ENCODE peak calls at places on chromosomes 6 and 20, in ten cellular contexts. W, J, X, V, D, T, P, O, A and Q are unnamed samples. For H3K4me1, the result is how much of the 10 kb centered on the place peaks cover.

GRCh38 chr6:109455161-109455501 is 441 bp downstream of the MICAL1 start:
- DNase-seq in W (peak), J (no peak), X (no peak), V (peak), D (no peak), T (no peak), P (no peak), O (no peak), A (no peak), Q (no peak)

GRCh38 chr6:30238178-30238795 is 25.1 kb upstream of the TRIM26 start:
- DNase-seq in W (peak), J (peak), X (no peak), V (no peak), D (peak), T (no peak), P (no peak), O (no peak), A (peak), Q (no peak)

GRCh38 chr6:162728177-162728571 is 400 bp downstream of the PACRG start:
- DNase-seq in W (no peak), J (no peak), X (no peak), V (no peak), D (no peak), T (no peak), P (no peak), O (no peak), A (no peak), Q (no peak)

GRCh38 chr6:160519603-160520042 is 144.5 kb downstream of the LPA start:
- DNase-seq in W (no peak), J (peak), X (no peak), V (peak), D (no peak), T (no peak), P (no peak), O (no peak), A (no peak), Q (no peak)

GRCh38 chr6:37323568-37323967 is 30.2 kb upstream of the RNF8 start:
- DNase-seq in W (no peak), J (no peak), X (no peak), V (no peak), D (no peak), T (no peak), P (no peak), O (no peak), A (no peak), Q (peak)

GRCh38 chr6:150293423-150294280 is 75.2 kb upstream of the IYD start:
- DNase-seq in W (no peak), J (peak), X (no peak), V (peak), D (no peak), T (no peak), P (no peak), O (no peak), A (peak), Q (peak)

GRCh38 chr6:163240556-163240955 is 174.0 kb upstream of the QKI start:
- DNase-seq in W (no peak), J (no peak), X (no peak), V (no peak), D (no peak), T (no peak), P (no peak), O (no peak), A (no peak), Q (no peak)

GRCh38 chr20:6103301-6103700 is 19.5 kb downstream of the FERMT1 start:
- DNase-seq in W (no peak), J (no peak), X (no peak), V (no peak), D (no peak), T (no peak), P (no peak), O (no peak), A (no peak), Q (no peak)

GRCh38 chr20:4138056-4138455 is 122.7 kb upstream of the RNF24 start:
- DNase-seq in W (no peak), J (no peak), X (no peak), V (no peak), D (no peak), T (no peak), P (no peak), O (no peak), A (no peak), Q (no peak)

DNA sequence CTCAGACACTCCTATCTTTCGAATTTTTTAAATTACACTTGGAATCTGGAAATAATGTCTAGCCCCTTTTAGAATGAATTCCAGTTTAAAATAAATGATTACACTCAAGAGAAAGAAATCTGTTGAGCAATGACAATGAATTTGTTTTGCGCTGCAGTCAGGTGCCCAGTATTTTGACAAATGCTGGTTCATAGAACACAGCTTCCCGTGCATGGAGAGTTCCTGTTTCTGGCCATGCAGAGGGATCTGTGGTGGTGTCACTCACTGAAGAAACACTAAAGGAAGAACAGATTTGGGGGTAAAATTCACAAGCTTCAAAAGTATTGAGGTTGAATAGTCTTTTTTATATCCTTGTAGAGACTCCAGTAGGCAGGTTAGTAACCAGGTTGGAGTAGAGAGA is 113.4 kb upstream of the CEP85L start:
- DNase-seq in W (no peak), J (no peak), X (peak), V (no peak), D (peak), T (no peak), P (no peak), O (no peak), A (no peak), Q (no peak)
- H3K4me1 ChIP-seq in W (under half), J (under half), X (under half), V (under half), D (under half), T (under half), P (under half), O (under half), A (under half), Q (under half)

DNA sequence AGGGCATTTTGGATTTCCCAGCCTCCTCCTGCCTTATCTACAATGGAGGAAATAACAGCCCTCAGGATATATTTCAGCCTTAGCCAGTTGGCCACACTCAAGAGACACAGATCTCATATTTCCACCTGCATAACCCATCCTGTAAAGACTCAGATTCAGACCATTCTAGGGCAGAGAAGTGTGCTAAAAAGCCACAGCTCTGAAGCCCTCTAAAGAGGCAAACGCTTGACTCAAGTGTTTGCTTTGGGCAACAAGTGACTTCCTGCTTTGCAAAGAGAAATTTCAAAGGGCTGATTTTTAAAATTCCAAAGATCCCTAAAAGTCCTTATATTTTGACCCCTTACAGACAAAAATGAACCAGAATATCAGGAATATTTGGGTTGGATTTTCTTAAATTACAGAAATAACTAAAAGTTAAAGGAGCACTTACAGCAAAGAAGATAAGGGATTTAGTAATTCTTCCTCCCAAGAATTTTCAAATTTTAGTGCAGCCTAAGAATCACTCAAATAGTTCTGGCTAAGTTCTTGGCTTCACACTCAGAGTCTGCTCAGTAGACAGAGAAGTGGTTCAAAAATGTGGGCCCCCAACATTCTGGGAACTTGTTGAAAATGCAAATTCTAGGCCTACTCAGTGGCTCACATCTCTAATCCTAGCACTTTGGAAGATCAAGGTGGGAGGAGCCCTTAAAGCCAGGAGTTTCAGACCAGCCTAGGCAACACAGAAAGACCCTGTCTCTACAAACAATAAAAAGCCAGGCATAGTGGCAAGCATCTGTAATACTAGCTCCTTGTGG is 18.9 kb upstream of the ADGRF5 start:
- DNase-seq in W (no peak), J (no peak), X (no peak), V (no peak), D (no peak), T (no peak), P (no peak), O (no peak), A (no peak), Q (peak)
- H3K4me1 ChIP-seq in W (under half), J (under half), X (under half), V (under half), D (under half), T (under half), P (under half), O (under half), A (under half), Q (under half)

GRCh38 chr6:158322400-158322723 is 10.1 kb downstream of the TULP4 start:
- DNase-seq in W (no peak), J (no peak), X (no peak), V (no peak), D (no peak), T (no peak), P (no peak), O (no peak), A (no peak), Q (no peak)

GRCh38 chr6:158321960-158322359 is 9.7 kb downstream of the TULP4 start:
- DNase-seq in W (no peak), J (no peak), X (no peak), V (peak), D (no peak), T (no peak), P (no peak), O (no peak), A (peak), Q (no peak)

GRCh38 chr6:158324136-158324535 is 11.9 kb downstream of the TULP4 start:
- DNase-seq in W (no peak), J (no peak), X (no peak), V (no peak), D (no peak), T (no peak), P (no peak), O (no peak), A (no peak), Q (no peak)

GRCh38 chr6:158322724-158323560 is 10.7 kb downstream of the TULP4 start:
- DNase-seq in W (no peak), J (peak), X (no peak), V (peak), D (no peak), T (no peak), P (no peak), O (no peak), A (no peak), Q (no peak)

DNA sequence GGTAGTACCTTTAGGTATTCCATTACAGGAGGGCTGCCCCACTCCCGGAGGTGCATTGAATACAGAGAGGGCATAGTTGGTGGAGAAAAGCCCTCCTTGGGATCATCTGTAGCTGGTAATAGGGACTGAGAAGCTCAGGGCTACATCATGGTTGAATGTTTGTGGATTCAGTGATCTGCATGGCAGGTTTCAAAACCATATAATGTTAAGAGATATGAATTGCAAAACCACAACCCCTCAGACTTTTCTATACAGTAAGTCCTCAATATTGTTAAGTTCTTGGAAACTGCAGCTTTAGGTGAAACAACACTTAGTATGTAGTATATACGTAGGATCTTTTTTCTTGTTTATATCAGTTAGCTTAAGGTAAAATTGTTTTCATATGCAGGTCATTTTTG is 11.3 kb downstream of the TULP4 start:
- DNase-seq in W (no peak), J (no peak), X (no peak), V (no peak), D (no peak), T (no peak), P (no peak), O (no peak), A (no peak), Q (no peak)
- H3K4me1 ChIP-seq in W (under half), J (under half), X (under half), V (under half), D (under half), T (under half), P (under half), O (under half), A (under half), Q (under half)

GRCh38 chr6:56318851-56319250 is 71.5 kb upstream of the COL21A1 start:
- DNase-seq in W (no peak), J (no peak), X (no peak), V (no peak), D (no peak), T (no peak), P (no peak), O (no peak), A (no peak), Q (no peak)
- H3K4me1 ChIP-seq in W (under half), J (under half), X (under half), V (under half), D (under half), T (under half), P (under half), O (under half), A (under half), Q (under half)

DNA sequence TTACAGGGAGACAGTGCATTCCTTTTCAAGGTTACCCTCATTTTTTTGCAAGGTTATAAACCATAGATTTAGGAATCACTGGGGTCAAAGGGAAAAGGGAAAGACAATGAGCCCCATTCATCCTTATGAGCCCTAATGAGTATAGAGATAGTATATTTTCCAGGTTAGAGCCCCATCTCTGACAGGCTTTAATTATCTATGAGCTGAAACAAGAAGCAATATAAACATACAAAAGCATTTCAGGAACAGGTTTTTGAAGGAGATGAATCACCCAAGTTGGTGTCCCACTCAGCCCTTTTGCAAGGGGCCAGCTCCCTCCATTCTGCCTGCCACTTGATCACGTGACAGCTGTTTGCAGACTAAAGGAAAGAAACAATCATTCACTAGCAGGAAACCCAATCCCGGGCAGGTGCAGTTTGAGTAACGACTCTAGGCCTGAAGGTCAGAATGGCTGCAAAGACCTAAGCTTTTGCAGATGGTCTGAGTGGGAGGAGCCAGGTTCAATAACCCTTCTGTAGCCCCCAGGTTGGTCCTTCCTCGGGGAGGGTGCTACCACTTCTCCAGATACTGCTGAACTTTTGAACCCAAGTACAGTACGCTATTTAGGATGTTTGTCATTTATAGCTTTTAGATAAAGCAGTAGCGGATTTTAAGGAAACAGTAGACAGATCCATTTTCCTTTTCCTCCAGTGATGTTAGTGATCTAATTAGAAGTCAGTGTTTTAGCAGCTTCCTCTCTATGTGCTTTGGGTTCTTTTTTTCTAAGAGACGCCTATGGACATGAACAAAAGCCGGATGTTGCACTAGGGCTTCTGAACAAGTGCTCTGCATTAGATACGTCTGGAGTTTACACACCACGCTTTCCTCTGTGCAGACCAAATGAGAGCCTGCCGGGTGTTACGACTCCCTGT is 253.2 kb downstream of the SOX4 start:
- DNase-seq in W (no peak), J (no peak), X (no peak), V (no peak), D (peak), T (no peak), P (no peak), O (no peak), A (no peak), Q (peak)
- H3K4me1 ChIP-seq in W (under half), J (under half), X (under half), V (under half), D (under half), T (under half), P (under half), O (under half), A (under half), Q (under half)

GRCh38 chr20:51758978-51759544 is 9.1 kb downstream of the ATP9A start:
- DNase-seq in W (no peak), J (no peak), X (no peak), V (no peak), D (no peak), T (no peak), P (no peak), O (no peak), A (no peak), Q (no peak)
- H3K4me1 ChIP-seq in W (under half), J (under half), X (under half), V (under half), D (under half), T (under half), P (under half), O (under half), A (under half), Q (under half)

GRCh38 chr20:44690781-44691423 is 24.3 kb upstream of the CCN5 start:
- DNase-seq in W (no peak), J (no peak), X (no peak), V (no peak), D (no peak), T (no peak), P (no peak), O (peak), A (no peak), Q (no peak)
- H3K4me1 ChIP-seq in W (under half), J (under half), X (under half), V (under half), D (under half), T (under half), P (under half), O (under half), A (under half), Q (under half)